ENCODE peak calls at places on chromosomes 6 and 20, in seven cellular contexts. One of them, this sample, is unnamed.

GRCh38 chr20:8132632-8133587 is 844 bp downstream of the PLCB1 start:
- DNase-seq in GM12865: no peak
- DNase-seq in Kasumi-1: no peak
- DNase-seq in GM13976: peak
- DNase-seq in kidney glomerular epithelial cell: no peak
- DNase-seq in activated T-helper 1 cell treated with anti-CD3 and anti-CD28 coated beads, Interleukin-12 subunit alpha, Interleukin-12 subunit beta, Interleukin-2, Interleukin-4 antibody, amounts not matched to agents 30 ng/mL and 10 ng/mL and 1 ng/mL, durations not matched to agents 14 hours and 24 hours and 36 hours: no peak
- DNase-seq in fibroblast of villous mesenchyme: peak
- DNase-seq in this sample: peak

GRCh38 chr6:33298773-33299236 is at the start of gene RGL2:
- DNase-seq in kidney glomerular epithelial cell: no peak
- DNase-seq in GM12865: peak
- DNase-seq in fibroblast of villous mesenchyme: peak
- DNase-seq in Kasumi-1: peak
- DNase-seq in activated T-helper 1 cell treated with anti-CD3 and anti-CD28 coated beads, Interleukin-12 subunit alpha, Interleukin-12 subunit beta, Interleukin-2, Interleukin-4 antibody, amounts not matched to agents 30 ng/mL and 10 ng/mL and 1 ng/mL, durations not matched to agents 14 hours and 24 hours and 36 hours: peak
- DNase-seq in GM13976: peak
- DNase-seq in this sample: peak

GRCh38 chr20:24915892-24916291 is 33.2 kb upstream of the CST7 start:
- DNase-seq in kidney glomerular epithelial cell: no peak
- DNase-seq in Kasumi-1: no peak
- DNase-seq in GM13976: peak
- DNase-seq in activated T-helper 1 cell treated with anti-CD3 and anti-CD28 coated beads, Interleukin-12 subunit alpha, Interleukin-12 subunit beta, Interleukin-2, Interleukin-4 antibody, amounts not matched to agents 30 ng/mL and 10 ng/mL and 1 ng/mL, durations not matched to agents 14 hours and 24 hours and 36 hours: no peak
- DNase-seq in GM12865: no peak
- DNase-seq in fibroblast of villous mesenchyme: no peak
- DNase-seq in this sample: no peak

GRCh38 chr6:168093071-168093505 is 14.1 kb upstream of the FRMD1 start:
- DNase-seq in fibroblast of villous mesenchyme: no peak
- DNase-seq in GM13976: no peak
- DNase-seq in activated T-helper 1 cell treated with anti-CD3 and anti-CD28 coated beads, Interleukin-12 subunit alpha, Interleukin-12 subunit beta, Interleukin-2, Interleukin-4 antibody, amounts not matched to agents 30 ng/mL and 10 ng/mL and 1 ng/mL, durations not matched to agents 14 hours and 24 hours and 36 hours: no peak
- DNase-seq in Kasumi-1: no peak
- DNase-seq in kidney glomerular epithelial cell: no peak
- DNase-seq in GM12865: no peak
- DNase-seq in this sample: no peak

GRCh38 chr6:40896696-40897095 is 142.3 kb downstream of the UNC5CL start:
- DNase-seq in activated T-helper 1 cell treated with anti-CD3 and anti-CD28 coated beads, Interleukin-12 subunit alpha, Interleukin-12 subunit beta, Interleukin-2, Interleukin-4 antibody, amounts not matched to agents 30 ng/mL and 10 ng/mL and 1 ng/mL, durations not matched to agents 14 hours and 24 hours and 36 hours: no peak
- DNase-seq in GM12865: no peak
- DNase-seq in GM13976: no peak
- DNase-seq in fibroblast of villous mesenchyme: no peak
- DNase-seq in kidney glomerular epithelial cell: no peak
- DNase-seq in Kasumi-1: no peak
- DNase-seq in this sample: no peak

GRCh38 chr6:168574699-168575195 is 133.8 kb downstream of the SMOC2 start:
- DNase-seq in fibroblast of villous mesenchyme: peak
- DNase-seq in activated T-helper 1 cell treated with anti-CD3 and anti-CD28 coated beads, Interleukin-12 subunit alpha, Interleukin-12 subunit beta, Interleukin-2, Interleukin-4 antibody, amounts not matched to agents 30 ng/mL and 10 ng/mL and 1 ng/mL, durations not matched to agents 14 hours and 24 hours and 36 hours: no peak
- DNase-seq in GM13976: no peak
- DNase-seq in kidney glomerular epithelial cell: no peak
- DNase-seq in GM12865: no peak
- DNase-seq in Kasumi-1: no peak
- DNase-seq in this sample: no peak

GRCh38 chr20:35108921-35109320 is 16.3 kb upstream of the TRPC4AP start:
- DNase-seq in fibroblast of villous mesenchyme: no peak
- DNase-seq in GM13976: no peak
- DNase-seq in Kasumi-1: no peak
- DNase-seq in kidney glomerular epithelial cell: no peak
- DNase-seq in GM12865: no peak
- DNase-seq in activated T-helper 1 cell treated with anti-CD3 and anti-CD28 coated beads, Interleukin-12 subunit alpha, Interleukin-12 subunit beta, Interleukin-2, Interleukin-4 antibody, amounts not matched to agents 30 ng/mL and 10 ng/mL and 1 ng/mL, durations not matched to agents 14 hours and 24 hours and 36 hours: no peak
- DNase-seq in this sample: no peak

GRCh38 chr6:136403166-136403980 is 113.7 kb upstream of the BCLAF1 start:
- DNase-seq in Kasumi-1: no peak
- DNase-seq in activated T-helper 1 cell treated with anti-CD3 and anti-CD28 coated beads, Interleukin-12 subunit alpha, Interleukin-12 subunit beta, Interleukin-2, Interleukin-4 antibody, amounts not matched to agents 30 ng/mL and 10 ng/mL and 1 ng/mL, durations not matched to agents 14 hours and 24 hours and 36 hours: no peak
- DNase-seq in fibroblast of villous mesenchyme: peak
- DNase-seq in GM13976: no peak
- DNase-seq in kidney glomerular epithelial cell: peak
- DNase-seq in GM12865: no peak
- DNase-seq in this sample: no peak

GRCh38 chr20:47677314-47678129 is 107.8 kb downstream of the SULF2 start:
- DNase-seq in Kasumi-1: peak
- DNase-seq in GM13976: peak
- DNase-seq in activated T-helper 1 cell treated with anti-CD3 and anti-CD28 coated beads, Interleukin-12 subunit alpha, Interleukin-12 subunit beta, Interleukin-2, Interleukin-4 antibody, amounts not matched to agents 30 ng/mL and 10 ng/mL and 1 ng/mL, durations not matched to agents 14 hours and 24 hours and 36 hours: peak
- DNase-seq in fibroblast of villous mesenchyme: peak
- DNase-seq in kidney glomerular epithelial cell: peak
- DNase-seq in GM12865: peak
- DNase-seq in this sample: peak

GRCh38 chr6:125942677-125943527 is 13.7 kb upstream of the HINT3 start:
- DNase-seq in Kasumi-1: no peak
- DNase-seq in GM13976: no peak
- DNase-seq in GM12865: no peak
- DNase-seq in activated T-helper 1 cell treated with anti-CD3 and anti-CD28 coated beads, Interleukin-12 subunit alpha, Interleukin-12 subunit beta, Interleukin-2, Interleukin-4 antibody, amounts not matched to agents 30 ng/mL and 10 ng/mL and 1 ng/mL, durations not matched to agents 14 hours and 24 hours and 36 hours: no peak
- DNase-seq in kidney glomerular epithelial cell: no peak
- DNase-seq in fibroblast of villous mesenchyme: peak
- DNase-seq in this sample: no peak

This sample was measured in NCI-H146.